ENCODE peak calls at places on chromosomes 11 and 22, in six cellular contexts. One of them, this sample, is unnamed.

GRCh38 chr11:337711-338110 is 17.1 kb upstream of the IFITM3 start:
- DNase-seq in HL-60: no peak
- DNase-seq in left lung: no peak
- DNase-seq in DND-41: no peak
- DNase-seq in endodermal cell: no peak
- DNase-seq in Peyer's patch: peak
- DNase-seq in this sample: no peak

GRCh38 chr11:3944198-3944597 is 88.7 kb downstream of the STIM1 start:
- DNase-seq in HL-60: no peak
- DNase-seq in left lung: no peak
- DNase-seq in DND-41: no peak
- DNase-seq in endodermal cell: no peak
- DNase-seq in Peyer's patch: no peak
- DNase-seq in this sample: no peak

GRCh38 chr11:96464695-96465307 is 75.0 kb downstream of the JRKL start:
- DNase-seq in HL-60: peak
- DNase-seq in left lung: no peak
- DNase-seq in DND-41: no peak
- DNase-seq in endodermal cell: no peak
- DNase-seq in Peyer's patch: no peak
- DNase-seq in this sample: peak

GRCh38 chr11:106925245-106925644 is 93.0 kb downstream of the GUCY1A2 start:
- DNase-seq in HL-60: no peak
- DNase-seq in left lung: no peak
- DNase-seq in DND-41: no peak
- DNase-seq in endodermal cell: no peak
- DNase-seq in Peyer's patch: no peak
- DNase-seq in this sample: no peak

GRCh38 chr11:87299041-87299481 is 261.3 kb downstream of the TMEM135 start:
- DNase-seq in HL-60: no peak
- DNase-seq in left lung: no peak
- DNase-seq in DND-41: no peak
- DNase-seq in endodermal cell: peak
- DNase-seq in Peyer's patch: peak
- DNase-seq in this sample: no peak

GRCh38 chr22:36156515-36157419 is 3.8 kb downstream of the APOL3 start:
- DNase-seq in HL-60: no peak
- DNase-seq in left lung: no peak
- DNase-seq in DND-41: peak
- DNase-seq in endodermal cell: peak
- DNase-seq in Peyer's patch: peak
- DNase-seq in this sample: peak

GRCh38 chr22:43420991-43421665 is 9.3 kb downstream of the MPPED1 start:
- DNase-seq in HL-60: no peak
- DNase-seq in left lung: no peak
- DNase-seq in DND-41: no peak
- DNase-seq in endodermal cell: no peak
- DNase-seq in Peyer's patch: no peak
- DNase-seq in this sample: no peak

GRCh38 chr22:33013051-33013450 is 45.1 kb downstream of the SYN3 start:
- DNase-seq in HL-60: no peak
- DNase-seq in left lung: no peak
- DNase-seq in DND-41: no peak
- DNase-seq in endodermal cell: peak
- DNase-seq in Peyer's patch: no peak
- DNase-seq in this sample: no peak

GRCh38 chr22:46659791-46660186 is 39.6 kb downstream of the GRAMD4 start:
- DNase-seq in HL-60: no peak
- DNase-seq in left lung: no peak
- DNase-seq in DND-41: no peak
- DNase-seq in endodermal cell: no peak
- DNase-seq in Peyer's patch: no peak
- DNase-seq in this sample: no peak

GRCh38 chr22:39214006-39214382 is 30.8 kb downstream of the PDGFB start:
- DNase-seq in HL-60: no peak
- DNase-seq in left lung: no peak
- DNase-seq in DND-41: no peak
- DNase-seq in endodermal cell: no peak
- DNase-seq in Peyer's patch: peak
- DNase-seq in this sample: no peak

GRCh38 chr22:39216143-39216490 is 28.7 kb downstream of the PDGFB start:
- DNase-seq in HL-60: no peak
- DNase-seq in left lung: no peak
- DNase-seq in DND-41: no peak
- DNase-seq in endodermal cell: no peak
- DNase-seq in Peyer's patch: peak
- DNase-seq in this sample: no peak

GRCh38 chr22:39215070-39215396 is 29.7 kb downstream of the PDGFB start:
- DNase-seq in HL-60: no peak
- DNase-seq in left lung: no peak
- DNase-seq in DND-41: no peak
- DNase-seq in endodermal cell: no peak
- DNase-seq in Peyer's patch: peak
- DNase-seq in this sample: no peak

GRCh38 chr22:39215430-39216142 is 29.2 kb downstream of the PDGFB start:
- DNase-seq in HL-60: no peak
- DNase-seq in left lung: no peak
- DNase-seq in DND-41: no peak
- DNase-seq in endodermal cell: peak
- DNase-seq in Peyer's patch: peak
- DNase-seq in this sample: peak

DNA sequence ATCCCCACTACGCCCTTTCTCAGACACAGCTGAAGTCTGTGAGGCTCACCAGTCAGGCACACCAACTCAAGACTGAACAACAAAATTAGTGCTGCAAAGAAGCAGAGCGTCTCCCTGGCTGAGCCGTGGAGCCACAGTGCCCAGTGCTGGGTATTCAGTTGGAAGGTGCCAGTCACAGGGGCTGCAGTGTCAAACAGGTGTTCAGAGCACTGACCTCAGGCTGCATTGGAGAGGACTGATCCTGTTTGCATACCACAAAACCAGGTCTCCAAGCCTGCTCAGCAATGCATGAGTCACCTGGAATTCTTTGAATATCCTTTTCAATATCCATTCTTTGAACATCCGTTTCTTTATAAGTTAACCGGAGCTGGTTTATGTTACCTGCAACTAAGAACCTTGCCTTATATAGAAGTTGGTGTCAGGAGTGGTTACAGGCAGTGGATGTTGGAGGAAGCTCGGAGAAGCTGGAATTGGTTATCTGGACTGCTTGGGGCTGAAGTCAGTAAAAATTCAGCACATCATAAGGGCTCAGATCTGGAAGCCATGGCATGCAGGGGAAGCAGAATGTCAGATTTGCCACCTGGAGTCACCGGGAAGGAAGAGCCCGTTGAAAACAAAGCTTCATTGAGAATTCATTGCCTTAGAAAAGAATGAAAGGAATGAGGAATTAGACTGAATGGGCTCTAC is 30.3 kb downstream of the PDGFB start:
- DNase-seq in HL-60: no peak
- DNase-seq in left lung: no peak
- DNase-seq in DND-41: no peak
- DNase-seq in endodermal cell: peak
- DNase-seq in Peyer's patch: no peak
- DNase-seq in this sample: no peak
- H3K4me3 ChIP-seq in HL-60: no peak
- H3K4me3 ChIP-seq in left lung: no peak
- H3K4me3 ChIP-seq in DND-41: no peak
- H3K4me3 ChIP-seq in endodermal cell: no peak
- H3K4me3 ChIP-seq in Peyer's patch: no peak
- H3K4me3 ChIP-seq in this sample: no peak

DNA sequence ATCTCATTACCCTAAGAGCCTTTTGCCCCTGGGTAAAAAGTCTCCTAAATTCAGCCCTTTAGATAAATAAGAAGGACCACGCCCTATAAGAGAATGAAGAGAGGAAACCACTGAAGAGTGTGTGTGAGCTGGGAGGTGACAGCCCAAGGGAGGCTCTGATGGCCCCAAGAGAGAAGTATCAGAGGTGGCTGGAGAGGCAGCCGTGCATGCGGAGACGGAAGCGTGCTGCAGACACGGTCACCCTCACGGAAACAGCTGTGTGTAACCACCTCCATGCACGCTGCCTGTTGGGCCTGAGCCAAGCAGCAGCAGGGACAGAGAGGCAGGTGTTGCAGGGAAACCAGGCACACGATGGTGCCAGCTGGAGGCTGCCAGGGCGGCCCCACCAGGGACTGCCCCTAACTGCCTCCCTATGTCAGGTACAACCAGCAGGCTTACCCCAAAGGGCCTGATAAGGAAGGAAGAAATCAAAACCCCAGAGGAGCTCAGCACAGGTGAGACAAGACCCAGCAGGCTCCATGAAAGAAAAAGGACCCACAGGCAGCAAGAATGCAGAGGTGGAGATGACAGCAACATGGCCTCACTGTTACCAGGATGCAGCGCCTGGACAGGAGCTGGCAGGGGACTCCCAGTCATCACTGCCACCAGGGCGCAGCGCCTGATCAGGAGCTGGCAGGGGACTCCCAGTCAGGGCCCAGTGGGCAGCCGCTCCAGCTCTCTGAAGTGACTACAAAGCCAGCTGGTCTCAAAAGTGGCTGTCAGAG is 7.8 kb downstream of the LARGE2 start:
- DNase-seq in HL-60: peak
- DNase-seq in left lung: no peak
- DNase-seq in DND-41: no peak
- DNase-seq in endodermal cell: no peak
- DNase-seq in Peyer's patch: peak
- DNase-seq in this sample: peak
- H3K4me3 ChIP-seq in HL-60: no peak
- H3K4me3 ChIP-seq in left lung: no peak
- H3K4me3 ChIP-seq in DND-41: no peak
- H3K4me3 ChIP-seq in endodermal cell: no peak
- H3K4me3 ChIP-seq in Peyer's patch: no peak
- H3K4me3 ChIP-seq in this sample: peak

GRCh38 chr11:1390603-1391164 is 950 bp downstream of the BRSK2 start:
- DNase-seq in HL-60: no peak
- DNase-seq in left lung: peak
- DNase-seq in DND-41: no peak
- DNase-seq in endodermal cell: peak
- DNase-seq in Peyer's patch: no peak
- DNase-seq in this sample: no peak
- H3K4me3 ChIP-seq in HL-60: no peak
- H3K4me3 ChIP-seq in left lung: no peak
- H3K4me3 ChIP-seq in DND-41: no peak
- H3K4me3 ChIP-seq in endodermal cell: peak
- H3K4me3 ChIP-seq in Peyer's patch: peak
- H3K4me3 ChIP-seq in this sample: no peak

DNA sequence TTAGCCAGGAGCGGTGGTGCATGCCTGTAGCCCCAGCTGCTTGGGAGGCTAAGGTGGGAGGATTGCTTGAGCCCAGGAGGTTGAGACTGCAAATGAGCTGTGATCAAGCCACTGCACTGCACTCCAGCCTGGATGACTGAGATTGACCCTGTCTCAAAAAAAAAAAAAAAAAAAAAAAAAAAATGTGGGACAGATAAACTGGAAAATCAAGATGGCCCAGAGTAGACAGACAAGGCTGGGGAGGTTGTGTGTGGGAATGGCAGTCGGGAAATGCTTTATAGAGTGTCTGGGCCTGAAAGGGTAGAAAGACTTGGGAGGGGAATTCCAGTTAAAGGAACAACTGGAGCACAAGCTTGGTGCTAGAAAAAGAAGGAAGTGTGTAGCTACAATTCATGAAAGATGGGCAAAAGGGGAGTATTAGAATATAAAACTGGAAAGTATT is 18.2 kb upstream of the WDR74 start:
- DNase-seq in HL-60: no peak
- DNase-seq in left lung: no peak
- DNase-seq in DND-41: no peak
- DNase-seq in endodermal cell: no peak
- DNase-seq in Peyer's patch: no peak
- DNase-seq in this sample: no peak
- H3K4me3 ChIP-seq in HL-60: peak
- H3K4me3 ChIP-seq in left lung: no peak
- H3K4me3 ChIP-seq in DND-41: no peak
- H3K4me3 ChIP-seq in endodermal cell: peak
- H3K4me3 ChIP-seq in Peyer's patch: no peak
- H3K4me3 ChIP-seq in this sample: no peak

DNA sequence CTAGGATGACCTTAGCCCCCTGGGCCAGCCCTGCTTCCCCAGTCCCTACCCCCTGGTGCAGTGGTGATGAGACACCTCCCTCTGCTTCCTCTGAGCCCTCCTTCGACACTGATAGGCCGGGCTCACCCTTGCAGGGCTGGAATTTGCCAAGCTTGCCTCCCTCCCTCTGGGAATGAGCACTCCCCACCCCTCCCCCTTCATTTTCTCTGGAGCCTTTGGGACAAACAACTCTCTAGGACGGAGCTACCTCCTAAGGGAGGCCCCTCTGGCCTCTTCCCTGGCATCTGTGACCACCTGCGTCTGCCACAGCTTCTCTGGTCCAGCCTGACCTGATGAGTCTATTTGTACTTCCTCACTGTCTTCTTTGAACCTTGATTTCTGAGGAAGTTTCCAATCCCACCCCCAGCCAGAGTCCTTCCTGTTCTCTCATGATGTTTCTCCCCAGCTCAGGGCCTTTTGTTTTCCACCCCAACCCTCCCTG is 53.3 kb upstream of the ADA2 start:
- DNase-seq in HL-60: no peak
- DNase-seq in left lung: no peak
- DNase-seq in DND-41: no peak
- DNase-seq in endodermal cell: peak
- DNase-seq in Peyer's patch: no peak
- DNase-seq in this sample: no peak
- H3K4me3 ChIP-seq in HL-60: no peak
- H3K4me3 ChIP-seq in left lung: no peak
- H3K4me3 ChIP-seq in DND-41: no peak
- H3K4me3 ChIP-seq in endodermal cell: peak
- H3K4me3 ChIP-seq in Peyer's patch: no peak
- H3K4me3 ChIP-seq in this sample: no peak

GRCh38 chr11:66981976-66982578 is 7.0 kb downstream of the C11orf86 start:
- DNase-seq in HL-60: peak
- DNase-seq in left lung: peak
- DNase-seq in DND-41: peak
- DNase-seq in endodermal cell: no peak
- DNase-seq in Peyer's patch: peak
- DNase-seq in this sample: no peak
- H3K4me3 ChIP-seq in HL-60: no peak
- H3K4me3 ChIP-seq in left lung: no peak
- H3K4me3 ChIP-seq in DND-41: no peak
- H3K4me3 ChIP-seq in endodermal cell: no peak
- H3K4me3 ChIP-seq in Peyer's patch: no peak
- H3K4me3 ChIP-seq in this sample: no peak

DNA sequence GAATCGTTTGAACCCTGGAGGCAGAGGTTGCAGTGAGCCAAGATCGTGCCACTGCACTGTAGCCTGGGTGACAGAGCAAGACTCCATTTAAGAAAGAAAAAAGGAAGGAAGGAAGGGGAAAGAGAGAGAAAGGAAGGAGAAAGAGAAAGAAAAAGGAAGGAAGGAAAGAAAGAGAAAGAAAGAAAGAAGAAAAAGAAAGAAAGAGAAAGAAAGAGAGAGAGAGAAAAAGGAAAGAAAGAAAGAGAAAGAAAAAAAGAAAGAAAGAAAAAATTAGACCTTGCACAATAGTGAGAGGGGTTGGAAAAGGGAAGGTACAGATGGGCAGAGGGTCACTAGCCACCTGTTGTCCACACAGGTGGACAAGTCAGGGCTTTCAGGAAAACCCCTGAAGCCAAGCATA is 57.6 kb upstream of the RTL6 start:
- DNase-seq in HL-60: no peak
- DNase-seq in left lung: no peak
- DNase-seq in DND-41: no peak
- DNase-seq in endodermal cell: no peak
- DNase-seq in Peyer's patch: no peak
- DNase-seq in this sample: no peak
- H3K4me3 ChIP-seq in HL-60: no peak
- H3K4me3 ChIP-seq in left lung: no peak
- H3K4me3 ChIP-seq in DND-41: no peak
- H3K4me3 ChIP-seq in endodermal cell: no peak
- H3K4me3 ChIP-seq in Peyer's patch: no peak
- H3K4me3 ChIP-seq in this sample: no peak